ENCODE peak calls at places on chromosome 12, in seven cellular contexts. I is tibial nerve, Q is Peyer's patch, V is NB4, Z is A549, U is IMR-90, T is GM12878. O is an unnamed sample.

GRCh38 chr12:72053604-72054003 is 115.0 kb downstream of the TPH2 start:
- DNase-seq in U (no peak), T (no peak), Z (no peak), V (no peak), Q (no peak), I (no peak), O (no peak)

GRCh38 chr12:8709124-8709830 is 11.5 kb downstream of the RIMKLB start:
- DNase-seq in U (no peak), I (no peak), Q (peak), V (no peak), Z (no peak), T (no peak), O (peak)

GRCh38 chr12:32918890-32919791 is 22.6 kb upstream of the PKP2 start:
- DNase-seq in U (peak), Z (peak), Q (no peak), T (no peak), I (no peak), V (peak), O (peak)

GRCh38 chr12:28955491-28955890 is 193.6 kb upstream of the FAR2 start:
- DNase-seq in T (no peak), Q (no peak), Z (no peak), I (no peak), U (peak), V (no peak), O (no peak)

GRCh38 chr12:100403446-100403845 is 46.6 kb downstream of the SLC17A8 start:
- DNase-seq in Z (peak), I (no peak), V (no peak), U (no peak), Q (no peak), T (no peak), O (no peak)

GRCh38 chr12:120775862-120776552 is 50.4 kb downstream of the ACADS start:
- DNase-seq in Z (no peak), T (no peak), Q (no peak), V (no peak), I (no peak), U (no peak), O (no peak)

GRCh38 chr12:130070017-130070653 is 92.1 kb upstream of the FZD10 start:
- DNase-seq in Q (no peak), T (no peak), U (no peak), Z (peak), V (peak), I (no peak), O (no peak)

GRCh38 chr12:69648476-69648875 is 37.8 kb upstream of the LRRC10 start:
- DNase-seq in V (no peak), I (no peak), Q (no peak), U (peak), T (no peak), Z (peak), O (peak)

GRCh38 chr12:95790025-95790911 is at the start of gene NTN4:
- DNase-seq in Z (peak), T (no peak), Q (peak), I (peak), V (peak), U (peak), O (no peak)

GRCh38 chr12:105637470-105637869 is 307.0 kb downstream of the C12orf75 start:
- DNase-seq in Z (no peak), T (no peak), Q (no peak), V (no peak), I (no peak), U (no peak), O (no peak)
- TF ChIP-seq POLR2A in Z (no peak), T (no peak), Q (no peak), V (no peak), I (no peak), U (no peak), O (no peak)

GRCh38 chr12:6821271-6821673 is 349 bp upstream of the GPR162 start:
- DNase-seq in U (peak), Q (no peak), T (no peak), Z (peak), V (peak), I (no peak), O (no peak)
- TF ChIP-seq POLR2A in U (no peak), Q (no peak), T (no peak), Z (no peak), V (no peak), I (no peak), O (no peak)

GRCh38 chr12:24903305-24904088 is 45.4 kb downstream of the BCAT1 start:
- DNase-seq in Z (no peak), Q (no peak), V (no peak), I (no peak), U (no peak), T (no peak), O (peak)
- TF ChIP-seq POLR2A in Z (no peak), Q (no peak), V (no peak), I (no peak), U (no peak), T (no peak), O (peak)

GRCh38 chr12:53327435-53328042 is 6.1 kb upstream of the AAAS start:
- DNase-seq in Q (no peak), U (no peak), T (no peak), Z (peak), V (peak), I (no peak), O (no peak)

GRCh38 chr12:53324113-53324778 is 2.8 kb upstream of the AAAS start:
- DNase-seq in Q (no peak), T (peak), Z (no peak), I (no peak), U (no peak), V (peak), O (peak)

GRCh38 chr12:53325539-53326061 is 4.2 kb upstream of the AAAS start:
- DNase-seq in Q (no peak), Z (peak), V (peak), U (no peak), T (no peak), I (peak), O (no peak)

GRCh38 chr12:53326460-53327185 is 5.2 kb upstream of the AAAS start:
- DNase-seq in Q (no peak), U (no peak), T (no peak), Z (no peak), I (no peak), V (no peak), O (no peak)

DNA sequence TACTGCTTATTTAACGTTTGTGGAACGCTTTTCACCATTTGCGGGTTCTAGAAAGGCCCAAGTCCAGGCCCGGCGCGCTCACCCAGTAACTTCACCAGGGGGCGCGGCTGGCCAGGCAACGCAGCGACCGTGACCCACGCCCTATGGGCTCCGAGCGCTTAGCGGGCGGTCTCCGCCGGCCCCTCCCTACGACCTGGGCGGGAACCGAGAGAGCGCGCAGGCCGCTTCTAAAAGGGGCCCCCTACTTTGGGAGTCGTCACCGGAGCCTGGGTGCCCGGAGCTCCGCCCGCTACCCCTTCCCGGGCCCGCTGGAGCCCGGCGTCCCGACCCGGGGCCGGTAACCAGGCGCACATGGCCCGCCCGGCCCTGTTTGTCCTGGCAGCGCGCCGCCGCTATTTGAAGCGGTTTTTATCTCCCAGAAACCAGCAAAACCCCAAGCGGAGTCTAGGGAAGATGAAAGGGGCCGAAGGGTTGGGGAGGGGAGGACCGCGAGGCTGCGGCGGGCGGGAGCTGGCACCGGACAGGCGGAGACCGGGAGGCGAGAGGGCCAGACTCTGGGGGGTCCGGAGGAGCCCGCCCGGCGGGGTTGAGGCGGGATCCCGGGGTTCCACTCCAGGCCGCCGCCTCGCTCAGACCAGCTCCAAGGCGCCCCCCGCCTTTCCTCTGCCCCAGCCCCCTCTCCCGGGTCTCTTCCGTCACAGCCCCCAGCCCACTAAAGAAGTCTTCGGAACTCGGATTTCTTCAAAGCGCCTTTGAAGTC is 3.5 kb upstream of the AAAS start:
- DNase-seq in I (peak), V (peak), U (peak), Q (peak), Z (peak), T (peak), O (peak)
- TF ChIP-seq POLR2A in I (peak), V (peak), U (peak), Q (peak), Z (peak), T (peak), O (peak)

GRCh38 chr12:50103767-50104321 is at the start of gene GPD1:
- DNase-seq in T (no peak), Q (peak), Z (no peak), U (peak), V (no peak), I (peak), O (peak)
- TF ChIP-seq POLR2A in T (no peak), Q (peak), Z (no peak), U (no peak), V (no peak), I (no peak), O (no peak)

DNA sequence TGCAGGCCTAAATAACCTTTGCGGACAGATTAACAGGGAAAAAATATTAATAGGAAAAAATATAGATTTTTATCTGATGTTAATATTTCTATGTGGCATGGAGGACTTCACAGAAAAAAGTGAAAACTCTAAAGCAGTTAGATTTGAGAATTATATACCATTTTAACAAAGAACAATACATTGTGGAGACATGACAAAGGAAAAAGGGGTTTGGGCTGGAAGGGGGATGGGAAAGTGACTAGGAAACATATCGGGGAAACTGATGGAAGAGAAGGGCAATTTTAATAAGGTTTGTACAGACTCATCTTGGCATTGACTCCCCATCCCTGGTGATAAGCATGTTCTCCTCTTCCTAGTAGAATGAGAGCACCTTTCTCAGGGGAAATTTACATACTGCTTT is 21.0 kb upstream of the GPRC5D start:
- DNase-seq in T (no peak), Z (no peak), U (no peak), V (no peak), I (no peak), Q (no peak), O (no peak)
- TF ChIP-seq POLR2A in T (no peak), Z (no peak), U (no peak), V (no peak), I (no peak), Q (no peak), O (no peak)

GRCh38 chr12:27425306-27425705 is 21.2 kb upstream of the SMCO2 start:
- DNase-seq in V (no peak), T (no peak), U (no peak), Q (no peak), I (no peak), Z (no peak), O (no peak)
- TF ChIP-seq POLR2A in V (no peak), T (no peak), U (no peak), Q (no peak), I (no peak), Z (no peak), O (no peak)

GRCh38 chr12:121800694-121801600 is 2.9 kb upstream of the SETD1B start:
- DNase-seq in Z (peak), T (no peak), I (peak), Q (peak), V (peak), U (peak), O (peak)

GRCh38 chr12:121802485-121802842 is 1.3 kb upstream of the SETD1B start:
- DNase-seq in Q (no peak), I (no peak), V (no peak), U (no peak), T (no peak), Z (no peak), O (no peak)

GRCh38 chr12:121799842-121800693 is 3.7 kb upstream of the SETD1B start:
- DNase-seq in I (peak), Q (peak), T (no peak), U (peak), Z (peak), V (peak), O (peak)

GRCh38 chr12:121802843-121803698 is 738 bp upstream of the SETD1B start:
- DNase-seq in Q (peak), V (peak), U (peak), I (peak), Z (peak), T (peak), O (peak)

DNA sequence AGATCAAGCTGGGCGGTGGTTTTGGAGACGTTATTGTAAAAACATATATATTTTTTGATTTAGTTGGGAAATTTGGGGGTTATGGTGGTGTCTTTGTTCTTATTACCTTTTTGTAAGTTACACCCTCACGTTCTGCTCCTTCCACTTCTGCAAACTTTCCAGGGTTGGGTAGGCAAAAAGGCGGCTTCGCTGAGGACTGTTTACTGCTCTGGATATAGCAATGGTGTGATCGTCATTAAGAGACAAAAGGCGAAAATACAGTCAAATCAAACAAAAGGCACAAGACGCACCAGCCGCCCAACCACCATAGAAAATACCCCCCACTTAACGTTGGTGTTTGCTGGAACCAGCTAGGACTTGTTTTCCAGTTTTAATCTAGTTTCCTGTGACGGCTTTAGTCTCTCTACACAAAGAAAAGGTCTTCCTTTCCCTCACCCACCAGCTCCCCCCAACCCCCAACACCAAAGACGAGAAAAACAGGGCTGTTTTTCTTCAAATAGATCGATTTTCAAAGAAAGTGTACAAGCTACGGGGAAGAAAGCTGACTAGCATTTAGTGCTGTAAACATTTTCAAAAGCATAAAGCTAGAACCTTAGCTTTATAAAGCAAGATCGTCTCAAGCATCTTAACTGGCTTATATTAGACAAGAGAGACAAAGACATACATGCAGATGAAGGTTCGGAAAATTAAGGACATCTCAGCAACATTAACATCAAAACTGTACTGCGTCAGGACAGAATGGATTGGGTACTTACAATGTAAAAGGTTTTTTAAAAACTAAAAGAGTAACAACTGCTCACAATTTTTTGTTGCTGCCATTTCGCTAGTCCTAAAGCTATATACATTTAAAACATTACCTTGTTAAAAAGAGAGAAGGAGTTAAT is 2.0 kb upstream of the SETD1B start:
- DNase-seq in I (no peak), Z (no peak), V (peak), U (peak), Q (no peak), T (no peak), O (peak)
- TF ChIP-seq POLR2A in I (no peak), Z (no peak), V (no peak), U (no peak), Q (no peak), T (peak), O (no peak)

GRCh38 chr12:127742231-127742630 is 524.7 kb upstream of the TMEM132C start:
- DNase-seq in V (no peak), T (no peak), I (no peak), Z (no peak), Q (no peak), U (no peak), O (no peak)

GRCh38 chr12:127750076-127750840 is 516.7 kb upstream of the TMEM132C start:
- DNase-seq in U (no peak), Z (no peak), V (no peak), I (no peak), T (no peak), Q (no peak), O (peak)

GRCh38 chr12:127745466-127746220 is 521.3 kb upstream of the TMEM132C start:
- DNase-seq in U (no peak), I (no peak), Z (no peak), V (no peak), T (no peak), Q (no peak), O (no peak)
- TF ChIP-seq POLR2A in U (no peak), I (no peak), Z (no peak), V (no peak), T (no peak), Q (no peak), O (no peak)

O was measured in erythroblast.